ENCODE peak calls at places on chromosome 1, in five cellular contexts. N, H, W, F and M are unnamed samples. For H3K27me3, the result is how much of the 10 kb centered on the place peaks cover.

GRCh38 chr1:45499415-45499769 is 481 bp downstream of the CCDC163 start:
- DNase-seq in N (no peak), H (no peak), W (no peak), F (no peak), M (no peak)

GRCh38 chr1:200867018-200867811 is 5.6 kb upstream of the GPR25 start:
- DNase-seq in N (peak), H (no peak), W (no peak), F (no peak), M (no peak)

GRCh38 chr1:163174524-163175437 is 27.9 kb downstream of the RGS5 start:
- DNase-seq in N (peak), H (peak), W (peak), F (peak), M (peak)

GRCh38 chr1:155648207-155649147 is 38.5 kb downstream of the MSTO1 start:
- DNase-seq in N (peak), H (peak), W (no peak), F (no peak), M (no peak)

GRCh38 chr1:221497051-221497450 is 244.8 kb downstream of the DUSP10 start:
- DNase-seq in N (peak), H (no peak), W (no peak), F (no peak), M (no peak)

GRCh38 chr1:247007511-247008405 is at the start of gene ZNF695:
- DNase-seq in N (peak), H (peak), W (no peak), F (peak), M (peak)

GRCh38 chr1:171424494-171424893 is 60.8 kb upstream of the PRRC2C start:
- DNase-seq in N (no peak), H (no peak), W (no peak), F (no peak), M (no peak)

GRCh38 chr1:116982319-116983004 is 19.1 kb upstream of the CD101 start:
- DNase-seq in N (no peak), H (no peak), W (no peak), F (no peak), M (no peak)

GRCh38 chr1:37037675-37038074 is 3.4 kb upstream of the GRIK3 start:
- DNase-seq in N (no peak), H (no peak), W (no peak), F (no peak), M (no peak)

GRCh38 chr1:205348559-205349477 is 7.9 kb downstream of the KLHDC8A start:
- DNase-seq in N (no peak), H (no peak), W (no peak), F (no peak), M (no peak)

GRCh38 chr1:36285450-36286101 is 20.6 kb upstream of the SH3D21 start:
- DNase-seq in N (peak), H (peak), W (peak), F (peak), M (peak)

GRCh38 chr1:212498243-212498642 is 65.5 kb downstream of the NENF start:
- DNase-seq in N (peak), H (no peak), W (no peak), F (no peak), M (peak)

GRCh38 chr1:77202746-77203145 is 16.5 kb downstream of the PIGK start:
- DNase-seq in N (no peak), H (no peak), W (no peak), F (no peak), M (no peak)

GRCh38 chr1:162007485-162007884 is 16.2 kb downstream of the OLFML2B start:
- DNase-seq in N (no peak), H (no peak), W (no peak), F (no peak), M (no peak)

GRCh38 chr1:221166162-221166500 is 286.9 kb downstream of the HLX start:
- DNase-seq in N (no peak), H (no peak), W (no peak), F (no peak), M (no peak)

GRCh38 chr1:12184008-12184681 is 17.4 kb downstream of the TNFRSF1B start:
- DNase-seq in N (peak), H (peak), W (peak), F (no peak), M (peak)

DNA sequence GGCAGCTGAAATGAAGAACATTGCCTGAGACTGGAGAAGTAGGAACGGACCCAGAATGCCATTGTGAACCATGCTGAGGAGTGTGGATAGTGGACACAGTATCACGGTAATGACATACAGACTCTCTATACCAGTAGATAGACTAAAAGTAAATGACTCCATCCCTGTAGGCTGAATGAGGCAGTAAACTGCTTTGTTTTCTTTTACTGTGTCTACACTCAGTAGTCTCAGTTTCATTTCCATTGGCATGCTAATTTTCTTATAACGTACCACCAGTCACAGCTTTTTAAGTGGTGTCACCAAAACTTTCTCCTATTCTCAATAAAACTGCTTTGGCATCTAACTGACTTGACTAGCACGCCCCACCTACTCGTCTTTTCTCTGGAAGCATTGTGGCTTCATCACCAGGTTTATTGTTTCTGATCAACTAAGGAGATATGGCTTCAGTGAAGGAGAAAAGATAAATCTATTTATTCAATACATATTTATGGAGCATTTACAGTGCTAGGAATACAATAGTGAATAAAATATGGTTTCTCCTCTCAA is 8.4 kb upstream of the ZNF697 start:
- DNase-seq in N (no peak), H (no peak), W (no peak), F (no peak), M (no peak)
- H3K27me3 ChIP-seq in N (under half), H (under half), W (under half), F (under half), M (under half)

DNA sequence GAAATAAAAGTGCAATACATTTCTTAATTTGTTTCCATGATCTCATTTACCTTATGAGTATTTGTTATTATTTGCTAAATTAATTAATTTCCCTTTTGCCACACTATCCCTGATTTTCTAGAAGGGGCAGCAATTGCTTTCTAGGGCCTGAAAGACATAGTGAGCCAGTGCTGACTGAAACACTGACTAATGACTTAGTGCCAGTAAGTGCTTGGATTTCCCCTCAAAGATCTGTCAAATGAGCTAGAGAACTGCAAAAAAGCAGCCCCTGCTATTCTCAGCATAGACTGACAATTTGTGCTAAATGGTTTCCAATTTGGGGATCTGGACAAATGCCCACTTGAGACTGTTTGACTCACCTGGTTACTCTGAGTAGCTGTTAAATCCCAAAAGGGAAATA is 35.6 kb upstream of the USH2A start:
- DNase-seq in N (no peak), H (no peak), W (no peak), F (no peak), M (no peak)
- H3K27ac ChIP-seq in N (no peak), H (no peak), W (no peak), F (no peak), M (no peak)

DNA sequence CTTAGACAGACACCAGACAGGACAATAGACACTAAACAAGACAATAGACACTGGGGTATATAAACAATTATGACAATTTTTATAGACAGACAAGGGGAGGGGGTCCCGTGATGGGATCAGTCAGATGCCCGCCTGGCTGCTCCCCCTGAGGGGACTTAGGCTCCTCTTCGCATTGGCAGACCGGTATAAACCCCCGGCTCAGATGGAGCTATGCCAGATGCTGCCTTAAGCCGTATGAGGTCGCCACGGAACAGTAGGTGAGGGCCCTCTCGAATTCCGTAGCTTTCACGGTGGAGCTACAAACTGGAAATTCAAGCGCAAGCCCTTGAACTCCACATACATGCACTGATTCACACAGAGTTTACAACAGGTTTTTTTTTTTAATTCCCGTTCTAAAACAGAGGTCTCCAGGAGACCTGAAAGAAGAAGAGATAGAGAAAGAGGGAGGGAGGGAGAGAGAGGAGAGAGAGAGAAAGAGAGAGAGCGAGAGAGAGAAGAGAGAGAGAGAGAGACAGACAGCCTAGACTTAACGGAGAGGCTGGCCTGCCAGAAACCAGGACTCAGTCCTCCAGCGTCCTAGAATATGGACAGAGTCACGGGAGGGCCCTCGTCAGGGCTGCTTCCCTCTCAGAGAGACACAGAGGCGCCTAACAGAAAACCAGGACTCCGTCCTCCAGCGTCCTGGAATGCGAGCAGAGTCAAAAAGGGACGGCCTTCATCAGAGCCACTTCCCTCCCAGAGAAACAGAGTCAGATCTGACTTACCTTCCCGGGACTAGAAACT is 24.4 kb upstream of the TMEM54 start:
- DNase-seq in N (peak), H (no peak), W (no peak), F (no peak), M (no peak)
- H3K27me3 ChIP-seq in N (under half), H (under half), W (under half), F (under half), M (under half)

GRCh38 chr1:226663327-226663704 is 75.8 kb downstream of the ITPKB start:
- DNase-seq in N (no peak), H (no peak), W (no peak), F (no peak), M (no peak)
- H3K27ac ChIP-seq in N (peak), H (peak), W (no peak), F (peak), M (peak)

DNA sequence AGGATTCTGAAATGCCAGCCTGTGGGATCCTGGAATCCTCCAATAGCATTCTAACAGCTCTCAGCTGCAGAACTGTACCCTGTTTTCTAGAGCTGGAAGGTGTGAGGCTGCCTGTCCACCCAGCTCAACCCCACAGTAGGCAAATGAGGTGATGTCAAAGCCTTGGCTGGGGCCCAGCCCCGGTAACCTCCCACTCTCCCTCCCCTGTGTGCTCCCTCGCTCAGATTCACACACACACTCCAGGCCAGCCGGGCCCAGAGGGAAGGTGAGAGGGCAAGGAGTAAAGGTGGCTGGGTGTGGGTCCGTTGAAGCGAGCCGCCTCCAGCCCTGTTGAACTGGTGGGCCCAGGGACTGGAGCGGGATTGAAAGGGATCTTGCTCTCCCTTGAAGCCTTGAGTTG is at the start of gene BSND:
- DNase-seq in N (no peak), H (no peak), W (no peak), F (no peak), M (no peak)
- H3K27me3 ChIP-seq in N (under half), H (under half), W (under half), F (under half), M (under half)